ENCODE peak calls at places on chromosomes 4 and X, in ten cellular contexts. U, W, R, I, C, E, T, K, B and Y are unnamed samples.

GRCh38 chrX:72307646-72308051 is 1.9 kb upstream of the CITED1 start:
- DNase-seq in B (no peak), W (no peak), U (no peak), T (no peak), C (no peak), K (no peak), I (no peak), R (no peak), E (no peak), Y (no peak)

GRCh38 chrX:124212622-124213021 is 119.8 kb upstream of the TEX13D start:
- DNase-seq in W (no peak), K (no peak), T (peak), C (no peak), B (no peak), R (peak), U (no peak), E (no peak), I (no peak), Y (no peak)

GRCh38 chr4:122010610-122011009 is 58.8 kb upstream of the TRPC3 start:
- DNase-seq in B (no peak), U (no peak), I (no peak), C (peak), R (no peak), E (peak), T (peak), K (no peak), W (no peak), Y (no peak)

GRCh38 chr4:171118091-171118490 is 695.1 kb upstream of the GALNTL6 start:
- DNase-seq in W (no peak), E (no peak), B (no peak), C (no peak), R (no peak), I (no peak), T (no peak), U (no peak), K (no peak), Y (no peak)

GRCh38 chrX:51860679-51861078 is 32.7 kb upstream of the MAGED1 start:
- DNase-seq in T (peak), W (no peak), R (peak), B (peak), U (peak), C (no peak), K (peak), E (peak), I (no peak), Y (no peak)

GRCh38 chr4:163331629-163332360 is 601 bp downstream of the NPY1R start:
- DNase-seq in K (peak), T (peak), I (peak), C (no peak), W (no peak), B (no peak), R (no peak), U (no peak), E (peak), Y (no peak)

GRCh38 chr4:40238008-40238699 is 41.3 kb downstream of the RHOH start:
- DNase-seq in T (no peak), B (no peak), U (no peak), C (no peak), R (no peak), E (no peak), K (no peak), I (no peak), W (no peak), Y (no peak)

GRCh38 chr4:74632634-74633033 is 161.7 kb downstream of the BTC start:
- DNase-seq in R (peak), K (peak), E (peak), W (peak), T (peak), B (peak), U (peak), I (no peak), C (peak), Y (no peak)

GRCh38 chr4:48546336-48546735 is 56.3 kb downstream of the ZAR1 start:
- DNase-seq in C (peak), R (peak), U (no peak), K (peak), B (peak), W (peak), I (no peak), E (peak), T (peak), Y (no peak)

GRCh38 chr4:77158487-77158861 is 1.5 kb downstream of the CCNG2 start:
- DNase-seq in W (no peak), I (no peak), R (no peak), B (no peak), C (no peak), K (no peak), U (peak), E (peak), T (no peak), Y (no peak)

GRCh38 chr4:159209249-159209648 is 106.4 kb downstream of the RAPGEF2 start:
- DNase-seq in C (no peak), W (no peak), K (no peak), E (no peak), B (no peak), U (no peak), I (no peak), R (no peak), T (no peak), Y (no peak)

GRCh38 chrX:132336172-132336571 is 116.9 kb upstream of the RAP2C start:
- DNase-seq in W (no peak), I (no peak), U (no peak), B (no peak), E (no peak), K (no peak), R (no peak), C (no peak), T (no peak), Y (no peak)

GRCh38 chr4:102614801-102615200 is 113.6 kb downstream of the NFKB1 start:
- DNase-seq in E (no peak), U (no peak), K (no peak), I (no peak), C (no peak), R (no peak), B (no peak), W (no peak), T (no peak), Y (no peak)

GRCh38 chrX:15816453-15816838 is 26.2 kb downstream of the ZRSR2 start:
- DNase-seq in I (no peak), W (no peak), T (no peak), E (no peak), K (no peak), U (no peak), B (no peak), C (no peak), R (no peak), Y (no peak)

GRCh38 chr4:155777971-155778710 is 19.3 kb downstream of the GUCY1B1 start:
- DNase-seq in I (no peak), B (no peak), T (peak), W (no peak), E (peak), U (no peak), R (no peak), K (peak), C (no peak), Y (no peak)

GRCh38 chr4:72991889-72992288 is 77.6 kb downstream of the COX18 start:
- DNase-seq in E (no peak), R (no peak), B (no peak), T (peak), I (no peak), W (no peak), C (no peak), U (no peak), K (no peak), Y (no peak)

GRCh38 chrX:130974323-130974722 is 71.3 kb upstream of the ENOX2 start:
- DNase-seq in B (no peak), W (no peak), E (no peak), I (no peak), R (no peak), C (peak), T (peak), U (no peak), K (peak), Y (no peak)

GRCh38 chr4:19254476-19254875 is 997.2 kb upstream of the SLIT2 start:
- DNase-seq in C (peak), E (peak), B (no peak), U (no peak), T (peak), W (no peak), I (no peak), K (peak), R (no peak), Y (no peak)

GRCh38 chrX:2464677-2465166 is 36.1 kb downstream of the DHRSX start:
- DNase-seq in E (no peak), T (no peak), W (no peak), K (no peak), U (no peak), I (no peak), C (peak), R (peak), B (peak), Y (no peak)

GRCh38 chr4:61201562-61202099 is 1.5 kb downstream of the ADGRL3 start:
- DNase-seq in K (peak), U (no peak), W (no peak), C (no peak), R (no peak), T (no peak), I (peak), E (peak), B (no peak), Y (no peak)

GRCh38 chr4:61202100-61202637 is 2.0 kb downstream of the ADGRL3 start:
- DNase-seq in I (peak), W (no peak), K (no peak), R (no peak), T (no peak), C (no peak), B (no peak), U (no peak), E (peak), Y (no peak)

GRCh38 chr4:61200991-61201526 is 933 bp downstream of the ADGRL3 start:
- DNase-seq in U (no peak), K (peak), W (no peak), I (peak), R (no peak), C (peak), B (no peak), T (peak), E (peak), Y (no peak)

GRCh38 chr4:61204353-61204752 is 4.2 kb downstream of the ADGRL3 start:
- DNase-seq in U (no peak), K (peak), B (no peak), I (no peak), R (no peak), T (peak), C (peak), E (peak), W (no peak), Y (no peak)

GRCh38 chr4:61202638-61203495 is 2.7 kb downstream of the ADGRL3 start:
- DNase-seq in U (no peak), R (no peak), K (peak), E (peak), T (no peak), C (peak), W (no peak), B (no peak), I (peak), Y (no peak)
- H3K4me3 ChIP-seq in U (peak), R (no peak), K (peak), E (peak), T (peak), C (peak), W (no peak), B (no peak), I (peak), Y (no peak)

GRCh38 chr4:86975927-86976326 is 41.1 kb downstream of the AFF1 start:
- DNase-seq in C (no peak), T (no peak), W (no peak), I (no peak), B (no peak), K (no peak), E (no peak), U (no peak), R (peak), Y (no peak)

GRCh38 chr4:86980230-86980629 is 45.4 kb downstream of the AFF1 start:
- DNase-seq in E (no peak), R (no peak), U (no peak), C (no peak), B (no peak), K (no peak), I (no peak), W (no peak), T (no peak), Y (no peak)

GRCh38 chr4:86976801-86977485 is 42.1 kb downstream of the AFF1 start:
- DNase-seq in E (no peak), K (no peak), C (no peak), I (no peak), W (no peak), R (no peak), B (no peak), T (no peak), U (no peak), Y (no peak)

GRCh38 chr4:86978709-86979108 is 43.9 kb downstream of the AFF1 start:
- DNase-seq in E (no peak), K (no peak), U (no peak), R (no peak), W (no peak), I (no peak), T (no peak), C (no peak), B (no peak), Y (no peak)

DNA sequence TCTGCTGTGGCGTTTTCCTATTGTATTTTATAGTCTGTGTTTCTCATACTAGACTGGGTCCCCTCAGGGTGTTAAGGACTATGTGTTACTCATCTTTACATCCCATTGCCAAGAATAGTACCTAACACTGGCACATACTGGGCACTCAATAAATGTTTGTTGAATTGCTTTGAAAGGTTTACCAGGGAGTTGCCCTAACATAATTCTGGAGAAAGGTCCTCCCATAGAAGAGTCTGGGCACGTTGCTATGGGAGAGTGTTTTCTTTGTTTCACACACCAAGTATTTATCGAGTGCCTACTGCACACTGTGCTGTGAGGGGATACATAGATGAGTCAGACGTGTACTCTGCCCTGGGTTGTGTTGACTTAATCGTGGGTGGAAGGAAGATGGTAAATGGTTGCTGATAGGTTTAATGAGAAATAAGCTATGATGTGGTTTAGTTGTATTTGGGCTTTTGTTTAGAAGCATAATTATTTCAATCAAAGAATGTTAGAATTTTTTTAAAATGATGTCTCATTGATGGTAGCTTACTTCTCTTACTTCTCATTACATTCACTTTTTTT is 42.9 kb downstream of the AFF1 start:
- DNase-seq in C (peak), R (peak), K (peak), B (peak), T (peak), U (no peak), W (no peak), I (no peak), E (peak), Y (no peak)
- TF ChIP-seq CTCF in C (no peak), R (no peak), K (no peak), B (no peak), T (no peak), U (no peak), W (no peak), I (no peak), E (no peak), Y (no peak)

GRCh38 chr4:54660145-54660535 is 2.4 kb downstream of the KIT start:
- DNase-seq in C (no peak), E (no peak), B (no peak), R (no peak), T (no peak), I (no peak), U (no peak), W (no peak), K (no peak), Y (no peak)
- H3K4me3 ChIP-seq in C (no peak), E (no peak), B (no peak), R (no peak), T (no peak), I (no peak), U (no peak), W (no peak), K (no peak), Y (no peak)

DNA sequence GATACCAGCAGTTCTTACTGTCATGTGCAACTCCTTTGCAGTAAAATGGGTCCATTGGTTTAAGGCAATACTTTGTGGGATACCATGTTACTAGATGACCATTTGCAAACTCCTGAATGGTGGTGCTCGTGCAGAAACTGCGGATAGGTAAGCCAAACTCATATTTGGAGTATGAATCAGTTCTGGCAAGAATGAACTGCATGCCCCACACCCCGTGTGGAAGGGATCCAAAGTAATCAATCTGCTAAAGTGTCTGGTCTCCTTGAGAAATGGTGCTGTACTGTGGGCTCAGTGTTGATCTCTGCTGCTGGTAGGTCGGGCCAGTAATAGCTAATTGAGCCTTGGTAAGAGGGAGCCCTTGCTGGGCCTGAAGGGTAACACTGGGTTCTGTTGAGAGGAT is 4.2 kb upstream of the TAB3 start:
- DNase-seq in U (no peak), I (no peak), T (peak), R (no peak), K (no peak), E (no peak), C (peak), W (no peak), B (no peak), Y (no peak)
- TF ChIP-seq CTCF in U (no peak), I (no peak), T (no peak), R (no peak), K (no peak), E (no peak), C (no peak), W (no peak), B (no peak), Y (no peak)

DNA sequence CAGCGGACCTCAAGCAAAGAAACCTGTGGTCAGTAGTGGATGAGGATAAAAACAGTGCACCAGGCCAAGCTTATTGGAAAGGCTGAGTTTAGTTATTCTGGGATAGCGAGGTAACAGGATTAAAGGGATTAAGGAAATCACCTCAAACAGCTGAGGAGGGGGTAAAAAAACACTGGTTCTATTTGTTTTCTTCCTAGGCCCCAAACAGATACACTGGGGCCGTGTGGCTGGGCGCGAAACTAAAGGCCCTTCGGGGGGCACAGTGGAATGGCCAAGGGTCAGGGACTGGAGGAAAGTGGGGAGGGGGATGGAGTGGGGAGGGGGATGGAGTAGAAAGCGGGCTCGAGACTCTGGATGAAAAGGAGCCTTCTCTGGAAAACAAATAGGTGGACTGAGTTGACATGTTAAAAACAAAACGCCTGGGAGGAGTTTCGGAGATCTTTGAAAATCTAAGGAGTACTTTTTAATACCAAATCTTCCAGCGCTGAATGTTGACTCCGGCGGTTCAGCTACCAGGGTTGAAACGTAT is 2.9 kb downstream of the SOX3 start:
- DNase-seq in T (no peak), C (no peak), U (no peak), I (no peak), K (no peak), W (no peak), B (no peak), E (no peak), R (no peak), Y (no peak)
- H3K4me3 ChIP-seq in T (no peak), C (no peak), U (no peak), I (peak), K (peak), W (no peak), B (no peak), E (no peak), R (no peak), Y (no peak)

GRCh38 chrX:30635630-30636029 is 17.6 kb upstream of the GK start:
- DNase-seq in I (no peak), C (no peak), W (no peak), K (peak), R (peak), T (no peak), B (no peak), U (no peak), E (peak), Y (no peak)
- TF ChIP-seq CTCF in I (no peak), C (peak), W (peak), K (peak), R (peak), T (peak), B (peak), U (no peak), E (peak), Y (peak)

GRCh38 chr4:67684839-67685531 is 16.0 kb downstream of the UBA6 start:
- DNase-seq in U (no peak), W (no peak), E (no peak), C (no peak), T (peak), I (no peak), K (peak), R (no peak), B (no peak), Y (peak)

GRCh38 chr4:67680568-67681222 is 20.3 kb downstream of the UBA6 start:
- DNase-seq in I (no peak), T (peak), R (no peak), K (peak), W (no peak), U (no peak), E (peak), B (no peak), C (peak), Y (no peak)

GRCh38 chr4:67682266-67682665 is 18.7 kb downstream of the UBA6 start:
- DNase-seq in W (no peak), I (no peak), R (no peak), T (no peak), U (no peak), B (no peak), K (no peak), E (no peak), C (no peak), Y (no peak)

GRCh38 chr4:67687639-67688038 is 13.3 kb downstream of the UBA6 start:
- DNase-seq in C (peak), K (peak), B (no peak), W (peak), U (no peak), I (no peak), E (no peak), T (no peak), R (no peak), Y (peak)

GRCh38 chr4:67685532-67685859 is 15.5 kb downstream of the UBA6 start:
- DNase-seq in I (no peak), T (no peak), B (no peak), E (no peak), U (no peak), C (no peak), R (no peak), W (no peak), K (no peak), Y (no peak)
- H3K4me3 ChIP-seq in I (no peak), T (no peak), B (no peak), E (no peak), U (no peak), C (no peak), R (no peak), W (no peak), K (no peak), Y (no peak)

DNA sequence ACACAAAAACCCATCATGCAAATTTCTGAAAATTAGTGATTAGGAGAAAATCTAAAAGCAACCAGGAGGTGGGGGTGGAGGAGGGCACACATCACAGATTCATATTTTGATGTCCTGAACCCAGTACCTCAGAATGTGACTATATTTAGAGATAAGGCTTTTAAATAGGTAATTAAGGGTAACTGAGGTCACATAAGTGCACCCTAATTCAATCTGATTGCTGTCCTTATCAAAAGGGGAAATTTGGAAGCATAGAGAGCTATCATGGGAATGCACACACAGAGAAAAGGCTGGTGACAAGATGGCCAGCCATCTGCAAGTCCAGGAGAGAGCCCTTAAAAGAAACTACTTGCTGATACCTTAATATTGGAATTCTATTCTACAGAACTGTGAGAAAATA is 281.8 kb upstream of the UGT8 start:
- DNase-seq in R (no peak), B (no peak), I (no peak), T (no peak), U (no peak), E (no peak), W (no peak), C (no peak), K (no peak), Y (no peak)
- TF ChIP-seq CTCF in R (no peak), B (no peak), I (no peak), T (no peak), U (no peak), E (no peak), W (no peak), C (no peak), K (no peak), Y (no peak)